ENCODE peak calls at places on chromosome 7, in six cellular contexts. One of them, this sample, is unnamed.

GRCh38 chr7:151850484-151851159 is 26.3 kb downstream of the PRKAG2 start:
- DNase-seq in cardiac fibroblast: no peak
- DNase-seq in PC-3: no peak
- DNase-seq in fibroblast of the aortic adventitia: no peak
- DNase-seq in IMR-90: no peak
- DNase-seq in right atrium auricular region: no peak
- DNase-seq in this sample: no peak

GRCh38 chr7:121872831-121873764 is at the start of gene PTPRZ1:
- DNase-seq in cardiac fibroblast: peak
- DNase-seq in PC-3: no peak
- DNase-seq in fibroblast of the aortic adventitia: peak
- DNase-seq in IMR-90: peak
- DNase-seq in right atrium auricular region: no peak
- DNase-seq in this sample: peak

GRCh38 chr7:24727165-24728120 is 29.8 kb downstream of the GSDME start:
- DNase-seq in cardiac fibroblast: peak
- DNase-seq in PC-3: no peak
- DNase-seq in fibroblast of the aortic adventitia: peak
- DNase-seq in IMR-90: no peak
- DNase-seq in right atrium auricular region: peak
- DNase-seq in this sample: peak

GRCh38 chr7:90262438-90262837 is 17.5 kb downstream of the CFAP69 start:
- DNase-seq in cardiac fibroblast: peak
- DNase-seq in PC-3: peak
- DNase-seq in fibroblast of the aortic adventitia: peak
- DNase-seq in IMR-90: peak
- DNase-seq in right atrium auricular region: no peak
- DNase-seq in this sample: peak

GRCh38 chr7:150897502-150898474 is 45.5 kb downstream of the AOC1 start:
- DNase-seq in cardiac fibroblast: no peak
- DNase-seq in PC-3: no peak
- DNase-seq in fibroblast of the aortic adventitia: no peak
- DNase-seq in IMR-90: no peak
- DNase-seq in right atrium auricular region: no peak
- DNase-seq in this sample: no peak

GRCh38 chr7:59986-60675 is 132.2 kb upstream of the FAM20C start:
- DNase-seq in cardiac fibroblast: no peak
- DNase-seq in PC-3: no peak
- DNase-seq in fibroblast of the aortic adventitia: no peak
- DNase-seq in IMR-90: no peak
- DNase-seq in right atrium auricular region: no peak
- DNase-seq in this sample: no peak

GRCh38 chr7:79454325-79454960 is 976 bp upstream of the MAGI2 start:
- DNase-seq in cardiac fibroblast: no peak
- DNase-seq in PC-3: no peak
- DNase-seq in fibroblast of the aortic adventitia: peak
- DNase-seq in IMR-90: peak
- DNase-seq in right atrium auricular region: no peak
- DNase-seq in this sample: peak

GRCh38 chr7:1646957-1647891 is 22.9 kb upstream of the ELFN1 start:
- DNase-seq in cardiac fibroblast: peak
- DNase-seq in PC-3: no peak
- DNase-seq in fibroblast of the aortic adventitia: peak
- DNase-seq in IMR-90: no peak
- DNase-seq in right atrium auricular region: no peak
- DNase-seq in this sample: peak

GRCh38 chr7:127887631-127888030 is 143.6 kb downstream of the LRRC4 start:
- DNase-seq in cardiac fibroblast: no peak
- DNase-seq in PC-3: no peak
- DNase-seq in fibroblast of the aortic adventitia: no peak
- DNase-seq in IMR-90: no peak
- DNase-seq in right atrium auricular region: no peak
- DNase-seq in this sample: no peak

GRCh38 chr7:19508124-19508523 is 200.7 kb downstream of the POLR1F start:
- DNase-seq in cardiac fibroblast: no peak
- DNase-seq in PC-3: no peak
- DNase-seq in fibroblast of the aortic adventitia: no peak
- DNase-seq in IMR-90: no peak
- DNase-seq in right atrium auricular region: no peak
- DNase-seq in this sample: peak

GRCh38 chr7:7426686-7427085 is 109.0 kb downstream of the COL28A1 start:
- DNase-seq in cardiac fibroblast: peak
- DNase-seq in PC-3: no peak
- DNase-seq in fibroblast of the aortic adventitia: no peak
- DNase-seq in IMR-90: no peak
- DNase-seq in right atrium auricular region: no peak
- DNase-seq in this sample: peak

GRCh38 chr7:114109299-114109698 is 190.5 kb upstream of the PPP1R3A start:
- DNase-seq in cardiac fibroblast: no peak
- DNase-seq in PC-3: no peak
- DNase-seq in fibroblast of the aortic adventitia: peak
- DNase-seq in IMR-90: no peak
- DNase-seq in right atrium auricular region: no peak
- DNase-seq in this sample: peak

GRCh38 chr7:116311816-116312471 is 101.6 kb downstream of the TES start:
- DNase-seq in cardiac fibroblast: no peak
- DNase-seq in PC-3: no peak
- DNase-seq in fibroblast of the aortic adventitia: no peak
- DNase-seq in IMR-90: peak
- DNase-seq in right atrium auricular region: no peak
- DNase-seq in this sample: no peak

GRCh38 chr7:116307253-116307652 is 96.9 kb downstream of the TES start:
- DNase-seq in cardiac fibroblast: no peak
- DNase-seq in PC-3: no peak
- DNase-seq in fibroblast of the aortic adventitia: no peak
- DNase-seq in IMR-90: no peak
- DNase-seq in right atrium auricular region: no peak
- DNase-seq in this sample: no peak

GRCh38 chr7:116311262-116311661 is 100.9 kb downstream of the TES start:
- DNase-seq in cardiac fibroblast: no peak
- DNase-seq in PC-3: no peak
- DNase-seq in fibroblast of the aortic adventitia: no peak
- DNase-seq in IMR-90: no peak
- DNase-seq in right atrium auricular region: no peak
- DNase-seq in this sample: no peak

GRCh38 chr7:116306409-116307048 is 96.2 kb downstream of the TES start:
- DNase-seq in cardiac fibroblast: no peak
- DNase-seq in PC-3: no peak
- DNase-seq in fibroblast of the aortic adventitia: no peak
- DNase-seq in IMR-90: no peak
- DNase-seq in right atrium auricular region: no peak
- DNase-seq in this sample: no peak

GRCh38 chr7:116310131-116310530 is 99.8 kb downstream of the TES start:
- DNase-seq in cardiac fibroblast: no peak
- DNase-seq in PC-3: no peak
- DNase-seq in fibroblast of the aortic adventitia: no peak
- DNase-seq in IMR-90: no peak
- DNase-seq in right atrium auricular region: no peak
- DNase-seq in this sample: no peak
- H3K4me3 ChIP-seq in cardiac fibroblast: no peak
- H3K4me3 ChIP-seq in PC-3: no peak
- H3K4me3 ChIP-seq in fibroblast of the aortic adventitia: no peak
- H3K4me3 ChIP-seq in IMR-90: no peak
- H3K4me3 ChIP-seq in right atrium auricular region: no peak
- H3K4me3 ChIP-seq in this sample: no peak

GRCh38 chr7:158560386-158560785 is 27.2 kb downstream of the PTPRN2 start:
- DNase-seq in cardiac fibroblast: no peak
- DNase-seq in PC-3: no peak
- DNase-seq in fibroblast of the aortic adventitia: no peak
- DNase-seq in IMR-90: no peak
- DNase-seq in right atrium auricular region: no peak
- DNase-seq in this sample: no peak

GRCh38 chr7:158561659-158562058 is 26.0 kb downstream of the PTPRN2 start:
- DNase-seq in cardiac fibroblast: no peak
- DNase-seq in PC-3: no peak
- DNase-seq in fibroblast of the aortic adventitia: no peak
- DNase-seq in IMR-90: no peak
- DNase-seq in right atrium auricular region: no peak
- DNase-seq in this sample: no peak

GRCh38 chr7:158564648-158565005 is 23.0 kb downstream of the PTPRN2 start:
- DNase-seq in cardiac fibroblast: no peak
- DNase-seq in PC-3: no peak
- DNase-seq in fibroblast of the aortic adventitia: no peak
- DNase-seq in IMR-90: no peak
- DNase-seq in right atrium auricular region: no peak
- DNase-seq in this sample: no peak

GRCh38 chr7:158563911-158564647 is 23.5 kb downstream of the PTPRN2 start:
- DNase-seq in cardiac fibroblast: no peak
- DNase-seq in PC-3: no peak
- DNase-seq in fibroblast of the aortic adventitia: no peak
- DNase-seq in IMR-90: no peak
- DNase-seq in right atrium auricular region: no peak
- DNase-seq in this sample: no peak

DNA sequence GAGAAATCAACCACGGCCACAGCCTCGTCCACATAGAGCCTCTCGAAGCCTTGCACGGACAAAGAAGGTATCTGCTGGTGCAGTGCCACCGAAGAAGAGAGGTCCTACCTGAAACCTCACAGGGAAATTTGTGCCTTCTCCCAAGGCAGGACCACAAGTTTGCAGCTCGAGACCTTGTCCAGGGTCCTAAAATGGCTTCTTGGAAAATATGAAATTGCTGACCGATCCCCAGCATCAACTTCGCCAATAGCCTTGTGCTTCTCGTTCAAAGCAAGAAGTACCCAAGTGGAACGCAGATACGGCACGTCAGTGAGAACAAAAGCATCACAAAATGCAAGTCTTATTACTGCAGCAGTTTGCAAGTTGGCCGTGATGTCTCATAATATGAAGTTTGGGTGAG is 24.6 kb downstream of the PTPRN2 start:
- DNase-seq in cardiac fibroblast: no peak
- DNase-seq in PC-3: no peak
- DNase-seq in fibroblast of the aortic adventitia: no peak
- DNase-seq in IMR-90: no peak
- DNase-seq in right atrium auricular region: no peak
- DNase-seq in this sample: no peak
- TF ChIP-seq CTCF in cardiac fibroblast: no peak
- TF ChIP-seq CTCF in PC-3: no peak
- TF ChIP-seq CTCF in fibroblast of the aortic adventitia: no peak
- TF ChIP-seq CTCF in IMR-90: no peak
- TF ChIP-seq CTCF in right atrium auricular region: no peak
- TF ChIP-seq CTCF in this sample: no peak

GRCh38 chr7:101870361-101871062 is 53.1 kb downstream of the CUX1 start:
- DNase-seq in cardiac fibroblast: no peak
- DNase-seq in PC-3: peak
- DNase-seq in fibroblast of the aortic adventitia: no peak
- DNase-seq in IMR-90: peak
- DNase-seq in right atrium auricular region: no peak
- DNase-seq in this sample: no peak

GRCh38 chr7:101868191-101868950 is 50.9 kb downstream of the CUX1 start:
- DNase-seq in cardiac fibroblast: no peak
- DNase-seq in PC-3: no peak
- DNase-seq in fibroblast of the aortic adventitia: no peak
- DNase-seq in IMR-90: no peak
- DNase-seq in right atrium auricular region: no peak
- DNase-seq in this sample: no peak

GRCh38 chr7:101869026-101869900 is 51.8 kb downstream of the CUX1 start:
- DNase-seq in cardiac fibroblast: no peak
- DNase-seq in PC-3: no peak
- DNase-seq in fibroblast of the aortic adventitia: no peak
- DNase-seq in IMR-90: no peak
- DNase-seq in right atrium auricular region: no peak
- DNase-seq in this sample: no peak

GRCh38 chr7:101871351-101871750 is 53.9 kb downstream of the CUX1 start:
- DNase-seq in cardiac fibroblast: no peak
- DNase-seq in PC-3: no peak
- DNase-seq in fibroblast of the aortic adventitia: no peak
- DNase-seq in IMR-90: no peak
- DNase-seq in right atrium auricular region: no peak
- DNase-seq in this sample: no peak

DNA sequence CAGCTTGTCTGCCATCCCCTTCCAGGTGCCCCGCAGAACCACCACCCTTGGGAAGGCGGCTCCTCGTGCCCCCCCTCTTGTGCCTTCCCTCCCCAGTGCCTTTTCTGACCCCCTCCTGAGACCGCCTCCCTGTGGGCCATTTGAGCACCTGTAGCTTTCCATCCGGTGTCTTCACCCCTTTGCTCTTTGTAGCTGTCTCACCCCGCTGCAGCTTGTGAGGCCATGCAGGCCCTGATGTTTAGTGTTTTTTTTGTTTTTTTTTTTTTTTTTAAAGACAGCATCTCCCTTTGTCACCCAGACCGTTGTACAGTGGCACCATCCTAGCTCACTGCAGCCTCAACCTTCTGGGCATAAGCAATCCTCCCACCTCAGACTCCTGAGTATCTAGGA is 52.5 kb downstream of the CUX1 start:
- DNase-seq in cardiac fibroblast: no peak
- DNase-seq in PC-3: no peak
- DNase-seq in fibroblast of the aortic adventitia: no peak
- DNase-seq in IMR-90: no peak
- DNase-seq in right atrium auricular region: no peak
- DNase-seq in this sample: no peak
- H3K4me3 ChIP-seq in cardiac fibroblast: no peak
- H3K4me3 ChIP-seq in PC-3: peak
- H3K4me3 ChIP-seq in fibroblast of the aortic adventitia: no peak
- H3K4me3 ChIP-seq in IMR-90: no peak
- H3K4me3 ChIP-seq in right atrium auricular region: no peak
- H3K4me3 ChIP-seq in this sample: no peak

GRCh38 chr7:41938371-41938770 is 235.5 kb upstream of the INHBA start:
- DNase-seq in cardiac fibroblast: no peak
- DNase-seq in PC-3: no peak
- DNase-seq in fibroblast of the aortic adventitia: no peak
- DNase-seq in IMR-90: no peak
- DNase-seq in right atrium auricular region: no peak
- DNase-seq in this sample: no peak

GRCh38 chr7:41942468-41943097 is 239.7 kb upstream of the INHBA start:
- DNase-seq in cardiac fibroblast: peak
- DNase-seq in PC-3: peak
- DNase-seq in fibroblast of the aortic adventitia: peak
- DNase-seq in IMR-90: peak
- DNase-seq in right atrium auricular region: no peak
- DNase-seq in this sample: peak

GRCh38 chr7:41940760-41941343 is 238.0 kb upstream of the INHBA start:
- DNase-seq in cardiac fibroblast: peak
- DNase-seq in PC-3: peak
- DNase-seq in fibroblast of the aortic adventitia: peak
- DNase-seq in IMR-90: peak
- DNase-seq in right atrium auricular region: peak
- DNase-seq in this sample: peak

DNA sequence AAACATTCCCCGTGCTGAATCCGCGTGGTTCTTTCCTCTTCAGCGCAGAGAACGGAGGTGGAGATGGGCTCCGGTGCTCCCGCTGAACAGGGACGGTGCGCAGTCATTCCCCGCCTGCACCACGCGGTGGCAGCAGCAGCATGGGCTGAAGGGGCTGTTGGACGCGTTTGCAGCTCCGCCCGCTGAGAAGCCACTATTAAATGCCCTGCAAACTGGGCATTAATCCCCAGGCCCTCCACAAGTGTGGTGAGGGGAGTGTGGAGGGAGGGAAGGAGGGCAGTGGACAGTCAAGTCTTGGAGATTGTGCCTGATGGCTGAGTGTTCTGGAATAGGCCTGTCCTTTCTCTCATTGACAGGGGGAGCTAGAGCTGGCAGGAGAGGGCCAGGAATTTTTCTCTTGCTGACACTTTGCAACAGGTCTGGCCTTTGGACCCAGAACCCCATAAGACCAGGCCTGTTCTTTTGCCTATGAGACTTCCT is 240.2 kb upstream of the INHBA start:
- DNase-seq in cardiac fibroblast: peak
- DNase-seq in PC-3: peak
- DNase-seq in fibroblast of the aortic adventitia: peak
- DNase-seq in IMR-90: peak
- DNase-seq in right atrium auricular region: peak
- DNase-seq in this sample: peak
- TF ChIP-seq CTCF in cardiac fibroblast: peak
- TF ChIP-seq CTCF in PC-3: peak
- TF ChIP-seq CTCF in fibroblast of the aortic adventitia: peak
- TF ChIP-seq CTCF in IMR-90: peak
- TF ChIP-seq CTCF in right atrium auricular region: peak
- TF ChIP-seq CTCF in this sample: peak

GRCh38 chr7:101303102-101303701 is 18.4 kb downstream of the IFT22 start:
- DNase-seq in cardiac fibroblast: no peak
- DNase-seq in PC-3: no peak
- DNase-seq in fibroblast of the aortic adventitia: no peak
- DNase-seq in IMR-90: no peak
- DNase-seq in right atrium auricular region: no peak
- DNase-seq in this sample: no peak
- H3K4me3 ChIP-seq in cardiac fibroblast: peak
- H3K4me3 ChIP-seq in PC-3: no peak
- H3K4me3 ChIP-seq in fibroblast of the aortic adventitia: no peak
- H3K4me3 ChIP-seq in IMR-90: no peak
- H3K4me3 ChIP-seq in right atrium auricular region: no peak
- H3K4me3 ChIP-seq in this sample: no peak

This sample was measured in fibroblast of mammary gland.